ENCODE peak calls at places on chromosome 21, in seven cellular contexts. One of them, this sample, is unnamed.

GRCh38 chr21:15430023-15430422 is 299.8 kb upstream of the USP25 start:
- DNase-seq in mesendoderm: peak; percentile 32
- DNase-seq in H9: no peak
- DNase-seq in IMR-90: no peak
- DNase-seq in mesenchymal stem cell: no peak
- DNase-seq in H1: no peak
- DNase-seq in trophoblast cell: no peak
- DNase-seq in this sample: no peak

GRCh38 chr21:32578107-32578691 is 7.1 kb downstream of the TCP10L start:
- DNase-seq in mesendoderm: peak; percentile 41
- DNase-seq in H9: peak; percentile 79
- DNase-seq in IMR-90: peak; percentile 9
- DNase-seq in mesenchymal stem cell: no peak
- DNase-seq in H1: peak; percentile 70
- DNase-seq in trophoblast cell: no peak
- DNase-seq in this sample: no peak

GRCh38 chr21:35649186-35649585 is 411.1 kb downstream of the SETD4 start:
- DNase-seq in mesendoderm: peak; percentile 23
- DNase-seq in H9: no peak
- DNase-seq in IMR-90: peak; percentile 70
- DNase-seq in mesenchymal stem cell: peak; percentile 24
- DNase-seq in H1: no peak
- DNase-seq in trophoblast cell: no peak
- DNase-seq in this sample: no peak

GRCh38 chr21:20330652-20331051 is 667.6 kb upstream of the NCAM2 start:
- DNase-seq in mesendoderm: no peak
- DNase-seq in H9: no peak
- DNase-seq in IMR-90: no peak
- DNase-seq in mesenchymal stem cell: no peak
- DNase-seq in H1: no peak
- DNase-seq in trophoblast cell: no peak
- DNase-seq in this sample: no peak

GRCh38 chr21:39386194-39386593 is 37.3 kb upstream of the HMGN1 start:
- DNase-seq in mesendoderm: no peak
- DNase-seq in H9: peak; percentile 38
- DNase-seq in IMR-90: no peak
- DNase-seq in mesenchymal stem cell: no peak
- DNase-seq in H1: no peak
- DNase-seq in trophoblast cell: no peak
- DNase-seq in this sample: no peak

GRCh38 chr21:44585892-44586291 is 5.5 kb upstream of the KRTAP10-5 start:
- DNase-seq in mesendoderm: no peak
- DNase-seq in H9: no peak
- DNase-seq in IMR-90: no peak
- DNase-seq in mesenchymal stem cell: no peak
- DNase-seq in H1: no peak
- DNase-seq in trophoblast cell: no peak
- DNase-seq in this sample: no peak

GRCh38 chr21:36788116-36788515 is 89.2 kb downstream of the SIM2 start:
- DNase-seq in mesendoderm: no peak
- DNase-seq in H9: no peak
- DNase-seq in IMR-90: no peak
- DNase-seq in mesenchymal stem cell: peak; percentile 31
- DNase-seq in H1: no peak
- DNase-seq in trophoblast cell: no peak
- DNase-seq in this sample: no peak

GRCh38 chr21:33067045-33067444 is 2.9 kb upstream of the OLIG1 start:
- DNase-seq in mesendoderm: no peak
- DNase-seq in H9: no peak
- DNase-seq in IMR-90: no peak
- DNase-seq in mesenchymal stem cell: no peak
- DNase-seq in H1: no peak
- DNase-seq in trophoblast cell: no peak
- DNase-seq in this sample: no peak

GRCh38 chr21:35190201-35190701 is 141.1 kb upstream of the RUNX1 start:
- DNase-seq in mesendoderm: peak; percentile 14
- DNase-seq in H9: no peak
- DNase-seq in IMR-90: peak; percentile 21
- DNase-seq in mesenchymal stem cell: peak; percentile 24
- DNase-seq in H1: no peak
- DNase-seq in trophoblast cell: no peak
- DNase-seq in this sample: no peak

GRCh38 chr21:40049031-40049958 is 182.1 kb downstream of the PCP4 start:
- DNase-seq in mesendoderm: no peak
- DNase-seq in H9: no peak
- DNase-seq in IMR-90: peak; percentile 11
- DNase-seq in mesenchymal stem cell: no peak
- DNase-seq in H1: no peak
- DNase-seq in trophoblast cell: peak; percentile 19
- DNase-seq in this sample: no peak

GRCh38 chr21:44880762-44881585 is 7.5 kb upstream of the PTTG1IP start:
- DNase-seq in mesendoderm: no peak
- DNase-seq in H9: no peak
- DNase-seq in IMR-90: peak; percentile 71
- DNase-seq in mesenchymal stem cell: peak; percentile 75
- DNase-seq in H1: no peak
- DNase-seq in trophoblast cell: peak; percentile 67
- DNase-seq in this sample: no peak

GRCh38 chr21:44453120-44453519 is 2.2 kb upstream of the LRRC3 start:
- DNase-seq in mesendoderm: no peak
- DNase-seq in H9: no peak
- DNase-seq in IMR-90: no peak
- DNase-seq in mesenchymal stem cell: no peak
- DNase-seq in H1: no peak
- DNase-seq in trophoblast cell: no peak
- DNase-seq in this sample: no peak

GRCh38 chr21:27112186-27112585 is 145.3 kb upstream of the ADAMTS5 start:
- DNase-seq in mesendoderm: no peak
- DNase-seq in H9: no peak
- DNase-seq in IMR-90: peak; percentile 32
- DNase-seq in mesenchymal stem cell: no peak
- DNase-seq in H1: no peak
- DNase-seq in trophoblast cell: no peak
- DNase-seq in this sample: no peak

GRCh38 chr21:21464691-21465090 is 466.5 kb downstream of the NCAM2 start:
- DNase-seq in mesendoderm: no peak
- DNase-seq in H9: no peak
- DNase-seq in IMR-90: no peak
- DNase-seq in mesenchymal stem cell: no peak
- DNase-seq in H1: no peak
- DNase-seq in trophoblast cell: no peak
- DNase-seq in this sample: no peak

GRCh38 chr21:31346256-31346821 is 2.3 kb upstream of the TIAM1 start:
- DNase-seq in mesendoderm: no peak
- DNase-seq in H9: no peak
- DNase-seq in IMR-90: no peak
- DNase-seq in mesenchymal stem cell: no peak
- DNase-seq in H1: no peak
- DNase-seq in trophoblast cell: no peak
- DNase-seq in this sample: no peak

GRCh38 chr21:31282095-31282709 is 61.9 kb downstream of the TIAM1 start:
- DNase-seq in mesendoderm: no peak
- DNase-seq in H9: no peak
- DNase-seq in IMR-90: peak; percentile 96
- DNase-seq in mesenchymal stem cell: peak; percentile 94
- DNase-seq in H1: no peak
- DNase-seq in trophoblast cell: peak; percentile 51
- DNase-seq in this sample: no peak

GRCh38 chr21:43975469-43976098 is 36.5 kb upstream of the TRAPPC10 start:
- DNase-seq in mesendoderm: peak; percentile 64
- DNase-seq in H9: peak; percentile 76
- DNase-seq in IMR-90: peak; percentile 48
- DNase-seq in mesenchymal stem cell: peak; percentile 64
- DNase-seq in H1: peak; percentile 94
- DNase-seq in trophoblast cell: peak; percentile 57
- DNase-seq in this sample: peak; percentile 61

GRCh38 chr21:34612056-34612455 is 2.9 kb downstream of the RCAN1 start:
- DNase-seq in mesendoderm: no peak
- DNase-seq in H9: no peak
- DNase-seq in IMR-90: no peak
- DNase-seq in mesenchymal stem cell: no peak
- DNase-seq in H1: no peak
- DNase-seq in trophoblast cell: no peak
- DNase-seq in this sample: no peak

GRCh38 chr21:34510148-34511142 is 1.6 kb downstream of the KCNE1 start:
- DNase-seq in mesendoderm: peak; percentile 88
- DNase-seq in H9: peak; percentile 88
- DNase-seq in IMR-90: peak; percentile 68
- DNase-seq in mesenchymal stem cell: peak; percentile 78
- DNase-seq in H1: peak; percentile 88
- DNase-seq in trophoblast cell: peak; percentile 77
- DNase-seq in this sample: peak; percentile 37

GRCh38 chr21:25405991-25406390 is 201.3 kb downstream of the MRPL39 start:
- DNase-seq in mesendoderm: no peak
- DNase-seq in H9: no peak
- DNase-seq in IMR-90: no peak
- DNase-seq in mesenchymal stem cell: no peak
- DNase-seq in H1: no peak
- DNase-seq in trophoblast cell: no peak
- DNase-seq in this sample: no peak
- H2BK5ac ChIP-seq in mesendoderm: no peak overlapping the region
- H2BK5ac ChIP-seq in H9: no peak overlapping the region
- H2BK5ac ChIP-seq in IMR-90: no peak overlapping the region
- H2BK5ac ChIP-seq in mesenchymal stem cell: no peak overlapping the region
- H2BK5ac ChIP-seq in H1: no peak overlapping the region
- H2BK5ac ChIP-seq in trophoblast cell: no peak overlapping the region
- H2BK5ac ChIP-seq in this sample: no peak overlapping the region

GRCh38 chr21:30044447-30045064 is 104.8 kb upstream of the GRIK1 start:
- DNase-seq in mesendoderm: peak; percentile 18
- DNase-seq in H9: no peak
- DNase-seq in IMR-90: peak; percentile 7
- DNase-seq in mesenchymal stem cell: peak; percentile 14
- DNase-seq in H1: peak; percentile 47
- DNase-seq in trophoblast cell: no peak
- DNase-seq in this sample: peak; percentile 14

GRCh38 chr21:30042443-30042842 is 102.6 kb upstream of the GRIK1 start:
- DNase-seq in mesendoderm: no peak
- DNase-seq in H9: no peak
- DNase-seq in IMR-90: no peak
- DNase-seq in mesenchymal stem cell: no peak
- DNase-seq in H1: no peak
- DNase-seq in trophoblast cell: no peak
- DNase-seq in this sample: no peak
- H2BK5ac ChIP-seq in mesendoderm: no peak overlapping the region
- H2BK5ac ChIP-seq in H9: no peak overlapping the region
- H2BK5ac ChIP-seq in IMR-90: no peak overlapping the region
- H2BK5ac ChIP-seq in mesenchymal stem cell: no peak overlapping the region
- H2BK5ac ChIP-seq in H1: no peak overlapping the region
- H2BK5ac ChIP-seq in trophoblast cell: no peak overlapping the region
- H2BK5ac ChIP-seq in this sample: no peak overlapping the region

GRCh38 chr21:46117586-46118304 is 19.8 kb downstream of the COL6A2 start:
- DNase-seq in mesendoderm: no peak
- DNase-seq in H9: peak; percentile 14
- DNase-seq in IMR-90: no peak
- DNase-seq in mesenchymal stem cell: no peak
- DNase-seq in H1: peak; percentile 40
- DNase-seq in trophoblast cell: no peak
- DNase-seq in this sample: no peak
- H2BK5ac ChIP-seq in mesendoderm: no peak overlapping the region
- H2BK5ac ChIP-seq in H9: no peak overlapping the region
- H2BK5ac ChIP-seq in IMR-90: no peak overlapping the region
- H2BK5ac ChIP-seq in mesenchymal stem cell: no peak overlapping the region
- H2BK5ac ChIP-seq in H1: no peak overlapping the region
- H2BK5ac ChIP-seq in trophoblast cell: no peak overlapping the region
- H2BK5ac ChIP-seq in this sample: no peak overlapping the region

GRCh38 chr21:38256599-38257302 is at the start of gene KCNJ15:
- DNase-seq in mesendoderm: no peak
- DNase-seq in H9: no peak
- DNase-seq in IMR-90: no peak
- DNase-seq in mesenchymal stem cell: no peak
- DNase-seq in H1: no peak
- DNase-seq in trophoblast cell: no peak
- DNase-seq in this sample: no peak

GRCh38 chr21:38254970-38255369 is 1.8 kb upstream of the KCNJ15 start:
- DNase-seq in mesendoderm: peak; percentile 19
- DNase-seq in H9: no peak
- DNase-seq in IMR-90: no peak
- DNase-seq in mesenchymal stem cell: no peak
- DNase-seq in H1: no peak
- DNase-seq in trophoblast cell: no peak
- DNase-seq in this sample: no peak

GRCh38 chr21:38258803-38259485 is 2.2 kb downstream of the KCNJ15 start:
- DNase-seq in mesendoderm: no peak
- DNase-seq in H9: no peak
- DNase-seq in IMR-90: peak; percentile 98
- DNase-seq in mesenchymal stem cell: peak; percentile 68
- DNase-seq in H1: no peak
- DNase-seq in trophoblast cell: peak; percentile 71
- DNase-seq in this sample: no peak

GRCh38 chr21:38259665-38260064 is 2.9 kb downstream of the KCNJ15 start:
- DNase-seq in mesendoderm: no peak
- DNase-seq in H9: no peak
- DNase-seq in IMR-90: no peak
- DNase-seq in mesenchymal stem cell: no peak
- DNase-seq in H1: no peak
- DNase-seq in trophoblast cell: no peak
- DNase-seq in this sample: no peak

GRCh38 chr21:38255718-38256117 is 1.1 kb upstream of the KCNJ15 start:
- DNase-seq in mesendoderm: no peak
- DNase-seq in H9: no peak
- DNase-seq in IMR-90: no peak
- DNase-seq in mesenchymal stem cell: no peak
- DNase-seq in H1: no peak
- DNase-seq in trophoblast cell: no peak
- DNase-seq in this sample: no peak
- H2BK5ac ChIP-seq in mesendoderm: no peak overlapping the region
- H2BK5ac ChIP-seq in H9: no peak overlapping the region
- H2BK5ac ChIP-seq in IMR-90: no peak overlapping the region
- H2BK5ac ChIP-seq in mesenchymal stem cell: no peak overlapping the region
- H2BK5ac ChIP-seq in H1: no peak overlapping the region
- H2BK5ac ChIP-seq in trophoblast cell: no peak overlapping the region
- H2BK5ac ChIP-seq in this sample: no peak overlapping the region